ENCODE peak calls at places on chromosomes 12 and 14, in six cellular contexts. H is WTC11, M is SK-N-SH, U is A549, R is endothelial cell of umbilical vein, C is K562. E is an unnamed sample.

GRCh38 chr12:94140556-94140955 is 7.8 kb upstream of the PLXNC1 start:
- DNase-seq in H (peak), C (peak), M (peak), U (peak), R (no peak), E (peak)

GRCh38 chr12:81800298-81801148 is 41.4 kb upstream of the PPFIA2 start:
- DNase-seq in R (no peak), M (no peak), U (no peak), C (no peak), H (no peak), E (no peak)

GRCh38 chr14:99684356-99684952 is 356 bp downstream of the CYP46A1 start:
- DNase-seq in H (no peak), R (no peak), U (no peak), M (no peak), C (no peak), E (no peak)

GRCh38 chr14:99148861-99149610 is 123.0 kb downstream of the BCL11B start:
- DNase-seq in M (no peak), H (no peak), R (no peak), U (no peak), C (no peak), E (no peak)

GRCh38 chr12:52235822-52236291 is 2.8 kb downstream of the KRT7 start:
- DNase-seq in U (peak), R (no peak), H (no peak), C (no peak), M (peak), E (peak)

GRCh38 chr12:91978143-91978542 is 167.5 kb downstream of the BTG1 start:
- DNase-seq in H (no peak), R (no peak), C (no peak), U (peak), M (no peak), E (peak)

GRCh38 chr14:89041245-89041585 is 216.8 kb downstream of the TTC8 start:
- DNase-seq in M (peak), R (no peak), H (no peak), C (no peak), U (no peak), E (no peak)

GRCh38 chr14:55942101-55942645 is 176.0 kb upstream of the PELI2 start:
- DNase-seq in U (no peak), M (no peak), H (no peak), C (no peak), R (no peak), E (no peak)

GRCh38 chr12:74412607-74413230 is 124.9 kb upstream of the ATXN7L3B start:
- DNase-seq in C (peak), U (peak), R (peak), M (no peak), H (no peak), E (peak)

GRCh38 chr12:131372706-131373195 is 338.1 kb upstream of the SFSWAP start:
- DNase-seq in M (no peak), C (no peak), U (no peak), R (no peak), H (no peak), E (no peak)

GRCh38 chr14:100769035-100769939 is 42.6 kb downstream of the DLK1 start:
- DNase-seq in C (no peak), R (no peak), H (no peak), U (no peak), M (no peak), E (no peak)

GRCh38 chr14:99260652-99261551 is 11.1 kb downstream of the BCL11B start:
- DNase-seq in C (no peak), M (no peak), H (no peak), U (no peak), R (no peak), E (no peak)

GRCh38 chr14:95044463-95045254 is 112.7 kb downstream of the DICER1 start:
- DNase-seq in C (peak), M (no peak), U (no peak), H (peak), R (no peak), E (no peak)

GRCh38 chr14:51024377-51024776 is 70.5 kb downstream of the TRIM9 start:
- DNase-seq in C (no peak), H (no peak), R (no peak), U (no peak), M (no peak), E (no peak)

GRCh38 chr14:51020024-51020710 is 74.7 kb downstream of the TRIM9 start:
- DNase-seq in H (no peak), C (no peak), M (peak), R (no peak), U (no peak), E (no peak)

GRCh38 chr14:51019089-51019488 is 74.8 kb upstream of the PYGL start:
- DNase-seq in H (no peak), C (no peak), R (no peak), M (no peak), U (no peak), E (no peak)

GRCh38 chr14:51022769-51023168 is 72.1 kb downstream of the TRIM9 start:
- DNase-seq in U (no peak), H (no peak), M (no peak), C (no peak), R (no peak), E (no peak)

GRCh38 chr14:51023964-51024363 is 70.9 kb downstream of the TRIM9 start:
- DNase-seq in H (no peak), M (no peak), C (no peak), U (no peak), R (no peak), E (no peak)
- TF ChIP-seq MAX in H (no peak), M (no peak), C (no peak), U (no peak), R (no peak), E (no peak)

GRCh38 chr14:92494512-92494911 is 19.1 kb upstream of the RIN3 start:
- DNase-seq in U (no peak), R (no peak), H (no peak), C (no peak), M (no peak), E (peak)
- TF ChIP-seq MAX in U (no peak), R (no peak), H (no peak), C (no peak), M (no peak), E (no peak)

DNA sequence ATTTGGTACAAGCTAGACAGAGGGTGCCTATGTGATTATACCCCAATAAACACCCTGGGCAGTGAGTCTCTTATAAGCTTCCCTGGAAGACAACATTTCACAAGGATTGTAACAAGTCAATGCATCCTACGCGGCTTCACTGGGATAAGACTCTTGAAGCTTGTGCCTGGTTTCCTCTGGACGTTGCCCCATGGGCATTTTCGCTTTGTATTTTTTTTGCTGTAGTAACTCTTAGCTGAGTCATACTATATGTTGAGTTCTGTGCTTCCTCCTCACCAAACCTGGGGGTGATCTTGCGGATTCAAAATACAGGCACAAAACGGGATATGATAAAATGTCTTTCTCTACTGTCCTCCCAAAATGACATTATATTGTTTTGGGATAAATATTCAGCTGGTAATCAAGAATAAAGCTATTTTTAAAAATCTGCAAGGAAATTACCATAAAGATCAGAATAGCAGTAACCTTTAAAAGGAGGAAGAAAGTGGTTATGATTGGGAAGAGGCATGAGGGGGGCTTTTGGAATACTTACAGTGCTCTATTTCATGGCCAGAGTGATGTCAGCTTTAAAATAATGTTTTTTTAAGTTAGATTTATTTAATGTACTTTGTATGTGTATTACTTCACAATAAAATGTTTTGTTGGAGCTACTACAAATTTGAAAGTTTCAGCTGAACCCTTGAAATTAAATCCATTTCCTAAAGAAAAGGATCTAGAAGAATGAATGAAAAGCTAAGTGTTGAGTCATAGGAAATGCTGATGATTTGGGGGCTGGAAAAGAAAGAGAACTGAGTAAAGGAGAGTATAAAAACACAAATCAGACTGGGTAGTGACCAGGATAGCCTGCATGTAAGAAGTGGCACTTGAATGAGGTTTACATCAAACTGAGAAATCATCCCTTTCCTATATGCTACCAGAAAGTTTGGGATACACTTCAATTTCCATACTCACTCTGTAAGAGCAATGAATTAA is 14.7 kb downstream of the BTBD7 start:
- DNase-seq in U (peak), C (no peak), H (no peak), R (peak), M (no peak), E (peak)
- TF ChIP-seq MAX in U (no peak), C (no peak), H (no peak), R (no peak), M (no peak), E (no peak)

GRCh38 chr12:26036877-26037276 is 78.4 kb downstream of the RASSF8 start:
- DNase-seq in R (no peak), M (no peak), U (no peak), C (no peak), H (no peak), E (no peak)
- TF ChIP-seq MAX in R (no peak), M (no peak), U (no peak), C (no peak), H (no peak), E (no peak)

E was measured in NB4.